ENCODE peak calls at places on chromosomes 6 and 20, in seven cellular contexts. R, B, M, J, E, A and U are unnamed samples.

GRCh38 chr6:32845381-32845884 is 1.6 kb upstream of the PSMB8 start:
- DNase-seq in M (no peak), B (no peak), A (no peak), R (no peak), J (no peak), E (no peak), U (no peak)

GRCh38 chr6:136403166-136403980 is 113.7 kb upstream of the BCLAF1 start:
- DNase-seq in R (no peak), E (peak; percentile 96), B (peak; percentile 56), A (peak; percentile 98), M (no peak), J (no peak), U (no peak)

GRCh38 chr6:86937219-86938079 is at the start of gene HTR1E:
- DNase-seq in B (peak; percentile 39), A (peak; percentile 23), E (peak; percentile 10), J (peak; percentile 81), R (peak; percentile 45), M (peak; percentile 63), U (peak; percentile 62)

GRCh38 chr6:135675862-135676261 is 175.6 kb upstream of the PDE7B start:
- DNase-seq in R (no peak), A (peak; percentile 3), M (no peak), B (no peak), J (peak; percentile 73), E (peak; percentile 59), U (no peak)

GRCh38 chr20:24943731-24944130 is 5.3 kb upstream of the CST7 start:
- DNase-seq in M (no peak), J (no peak), R (no peak), A (no peak), E (no peak), B (no peak), U (no peak)

GRCh38 chr6:48486876-48487275 is 375.9 kb upstream of the PTCHD4 start:
- DNase-seq in J (no peak), A (no peak), B (no peak), E (no peak), M (no peak), R (no peak), U (no peak)

GRCh38 chr6:56637640-56638039 is 5.0 kb downstream of the DST start:
- DNase-seq in A (peak; percentile 46), R (no peak), M (no peak), B (no peak), J (peak; percentile 61), E (peak; percentile 87), U (no peak)

GRCh38 chr6:3561745-3562144 is 104.9 kb upstream of the SLC22A23 start:
- DNase-seq in M (no peak), A (no peak), B (no peak), R (no peak), E (peak; percentile 23), J (peak; percentile 39), U (no peak)

GRCh38 chr6:2580996-2581395 is 169.7 kb downstream of the MYLK4 start:
- DNase-seq in B (no peak), E (no peak), M (no peak), A (no peak), J (no peak), R (no peak), U (no peak)

GRCh38 chr6:8193541-8193940 is 91.2 kb upstream of the EEF1E1 start:
- DNase-seq in B (no peak), E (no peak), J (no peak), A (no peak), R (no peak), M (no peak), U (no peak)

GRCh38 chr6:43391448-43392031 is 22.1 kb upstream of the ZNF318 start:
- DNase-seq in M (no peak), J (no peak), R (no peak), E (no peak), A (no peak), B (no peak), U (no peak)

GRCh38 chr6:36200998-36201596 is 4.6 kb downstream of the BRPF3 start:
- DNase-seq in J (no peak), A (no peak), M (no peak), B (no peak), R (no peak), E (no peak), U (no peak)

GRCh38 chr6:169800668-169801395 is 49.4 kb downstream of the ERMARD start:
- DNase-seq in M (peak; percentile 31), R (peak; percentile 47), J (peak; percentile 28), A (peak; percentile 65), E (peak; percentile 68), B (no peak), U (no peak)

GRCh38 chr6:10347561-10348327 is 67.1 kb downstream of the TFAP2A start:
- DNase-seq in E (no peak), M (no peak), A (peak; percentile 99), J (no peak), R (no peak), B (no peak), U (no peak)

GRCh38 chr20:50366270-50367103 is 143.7 kb upstream of the PTPN1 start:
- DNase-seq in M (peak; percentile 39), J (no peak), E (peak; percentile 95), B (peak; percentile 61), R (peak; percentile 88), A (peak; percentile 47), U (peak; percentile 89)

GRCh38 chr20:16498526-16499140 is 74.6 kb downstream of the KIF16B start:
- DNase-seq in A (no peak), R (no peak), J (no peak), E (no peak), M (no peak), B (no peak), U (no peak)

GRCh38 chr6:26269406-26270120 is 95.4 kb upstream of the BTN3A2 start:
- DNase-seq in E (no peak), M (no peak), A (peak; percentile 25), J (no peak), R (no peak), B (no peak), U (no peak)

DNA sequence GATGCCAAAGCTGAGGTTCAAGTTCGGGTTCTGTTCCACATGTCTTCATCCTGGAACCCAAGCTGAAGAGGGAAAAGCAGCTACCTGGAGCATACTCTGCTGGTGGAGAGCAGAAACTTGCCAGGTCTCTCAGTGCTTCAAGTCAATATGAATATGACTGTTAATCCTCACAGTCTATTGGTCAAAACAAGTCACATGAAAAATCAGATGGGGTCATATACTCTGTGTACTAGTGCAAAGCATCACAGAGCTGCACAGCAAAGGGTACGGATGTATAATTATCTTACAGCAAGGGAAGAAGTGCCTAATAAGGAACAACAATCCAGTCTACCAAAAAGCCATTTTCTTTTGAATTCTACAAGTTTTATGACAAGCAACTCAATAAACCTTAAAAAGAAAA is 11.6 kb downstream of the NCOA7 start:
- DNase-seq in A (no peak), J (no peak), B (no peak), R (no peak), E (no peak), M (no peak), U (no peak)
- H3K27ac ChIP-seq in A (no peak overlapping the region), J (no peak overlapping the region), B (peak overlapping the region; percentile 14), R (no peak overlapping the region), E (no peak overlapping the region), M (no peak overlapping the region), U (no peak overlapping the region)

DNA sequence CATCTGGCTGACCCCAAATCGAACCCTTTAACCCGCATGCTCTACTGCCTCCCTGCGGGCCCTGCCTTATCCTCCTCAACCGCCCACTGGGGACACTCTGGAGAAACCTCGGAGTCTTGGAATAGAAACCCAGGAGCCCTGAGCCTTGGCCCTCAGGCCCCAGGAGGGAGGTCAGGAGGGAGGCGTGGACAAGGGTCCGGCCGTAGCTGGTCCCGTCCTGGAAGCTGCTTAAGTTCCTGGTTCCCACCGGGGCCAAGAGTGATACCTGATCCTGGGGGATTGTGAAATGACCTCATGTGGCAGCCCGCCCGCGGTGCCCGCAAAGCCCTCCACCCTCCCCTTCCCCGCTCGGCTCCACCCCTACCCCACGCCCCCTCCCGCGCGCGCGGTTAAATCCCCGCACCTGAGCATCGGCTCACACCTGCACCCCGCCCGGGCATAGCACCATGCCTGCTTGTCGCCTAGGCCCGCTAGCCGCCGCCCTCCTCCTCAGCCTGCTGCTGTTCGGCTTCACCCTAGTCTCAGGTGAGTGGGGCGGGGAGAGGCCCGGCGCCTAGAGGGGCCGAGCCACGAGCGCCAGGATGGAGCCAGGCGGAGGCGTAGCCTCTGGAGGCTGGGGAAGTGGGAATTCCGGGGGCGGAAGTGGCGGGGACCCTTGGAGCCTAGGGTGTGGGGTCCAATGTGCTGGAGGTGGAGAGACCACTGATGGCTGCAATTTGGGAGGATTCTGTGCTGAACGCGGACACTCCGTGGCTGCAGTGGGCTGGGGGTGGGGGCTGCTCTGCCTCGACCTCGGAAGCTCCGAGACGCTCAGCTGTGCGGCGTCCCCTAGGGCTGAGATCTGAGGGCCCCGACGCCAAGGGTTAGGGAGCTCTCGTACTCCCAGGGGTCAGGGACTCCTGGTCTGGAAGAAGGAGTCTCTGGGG is at the start of gene WFDC2:
- DNase-seq in A (no peak), B (no peak), J (peak; percentile 13), M (no peak), R (no peak), E (no peak), U (no peak)
- H3K4me3 ChIP-seq in A (peak within 1 kb of the TSS; percentile 37), B (peak within 1 kb of the TSS; percentile 37), J (peak within 1 kb of the TSS; percentile 41), M (peak within 1 kb of the TSS; percentile 43), R (peak within 1 kb of the TSS; percentile 31), E (peak within 1 kb of the TSS; percentile 10), U (peak within 1 kb of the TSS; percentile 63)

GRCh38 chr20:103456-103855 is 16.0 kb downstream of the DEFB125 start:
- DNase-seq in A (no peak), M (no peak), B (no peak), E (no peak), J (no peak), R (no peak), U (peak; percentile 31)

DNA sequence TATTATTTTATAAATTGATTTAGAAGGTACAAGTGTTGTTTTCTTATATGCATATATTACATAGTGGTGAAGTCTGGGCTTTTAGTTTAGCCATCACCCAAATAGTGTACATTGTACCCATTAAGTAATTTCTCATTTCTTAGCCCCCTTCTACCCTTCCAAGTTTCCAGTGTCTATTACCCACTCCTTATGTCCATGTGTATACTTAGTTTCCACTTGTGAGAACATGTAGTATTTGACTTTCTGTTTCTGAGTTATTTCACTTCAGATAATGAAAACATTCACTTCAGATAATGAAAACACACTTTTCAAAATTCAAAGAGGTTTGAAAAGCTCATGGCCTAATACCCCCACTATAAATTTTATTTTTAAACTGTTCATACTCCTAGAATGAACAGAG is 14.5 kb downstream of the DEFB125 start:
- DNase-seq in A (no peak), M (no peak), E (no peak), B (no peak), J (no peak), R (no peak), U (no peak)
- H3K9me3 ChIP-seq in A (no peaks in the 10 kb centered on the region), M (no peaks in the 10 kb centered on the region), E (no peaks in the 10 kb centered on the region), B (no peaks in the 10 kb centered on the region), J (no peaks in the 10 kb centered on the region), R (no peaks in the 10 kb centered on the region), U (no peaks in the 10 kb centered on the region)

GRCh38 chr6:35042041-35042440 is 99.1 kb downstream of the TCP11 start:
- DNase-seq in B (no peak), J (no peak), E (no peak), A (no peak), M (no peak), R (peak; percentile 18), U (no peak)

GRCh38 chr6:35040398-35040797 is 100.7 kb downstream of the TCP11 start:
- DNase-seq in J (no peak), B (no peak), R (no peak), A (no peak), M (no peak), E (no peak), U (no peak)

GRCh38 chr6:35043381-35043780 is 97.8 kb downstream of the TCP11 start:
- DNase-seq in M (no peak), B (no peak), R (peak; percentile 29), J (no peak), E (no peak), A (no peak), U (no peak)

GRCh38 chr6:35042451-35042850 is 98.7 kb downstream of the TCP11 start:
- DNase-seq in E (no peak), J (no peak), R (peak; percentile 28), B (no peak), M (no peak), A (no peak), U (no peak)

GRCh38 chr6:35041086-35041855 is 99.9 kb downstream of the TCP11 start:
- DNase-seq in E (no peak), M (no peak), B (no peak), A (no peak), R (peak; percentile 14), J (no peak), U (no peak)
- H3K27ac ChIP-seq in E (no peak overlapping the region), M (no peak overlapping the region), B (peak overlapping the region; percentile 2), A (no peak overlapping the region), R (no peak overlapping the region), J (no peak overlapping the region), U (no peak overlapping the region)